ENCODE peak calls at places on chromosome 7, in eight cellular contexts. One of them, this sample, is unnamed.

GRCh38 chr7:134691820-134692705 is 45.4 kb downstream of the BPGM start:
- DNase-seq in transverse colon: no peak
- DNase-seq in OCI-LY7: no peak
- DNase-seq in uterus: peak; percentile 80
- DNase-seq in colonic mucosa: no peak
- DNase-seq in hepatocyte: peak; percentile 42
- DNase-seq in lower lobe of right lung: no peak
- DNase-seq in fibroblast of lung: peak; percentile 91
- DNase-seq in this sample: no peak

GRCh38 chr7:7861211-7861633 is 107.4 kb upstream of the GLCCI1 start:
- DNase-seq in transverse colon: no peak
- DNase-seq in colonic mucosa: no peak
- DNase-seq in hepatocyte: peak; percentile 5
- DNase-seq in OCI-LY7: no peak
- DNase-seq in fibroblast of lung: peak; percentile 87
- DNase-seq in lower lobe of right lung: no peak
- DNase-seq in uterus: no peak
- DNase-seq in this sample: no peak

GRCh38 chr7:3063016-3063753 is 19.5 kb upstream of the CARD11 start:
- DNase-seq in colonic mucosa: no peak
- DNase-seq in hepatocyte: no peak
- DNase-seq in lower lobe of right lung: no peak
- DNase-seq in fibroblast of lung: no peak
- DNase-seq in uterus: no peak
- DNase-seq in transverse colon: peak; percentile 29
- DNase-seq in OCI-LY7: no peak
- DNase-seq in this sample: no peak

GRCh38 chr7:158558816-158559215 is 28.8 kb downstream of the PTPRN2 start:
- DNase-seq in fibroblast of lung: no peak
- DNase-seq in OCI-LY7: no peak
- DNase-seq in uterus: no peak
- DNase-seq in hepatocyte: no peak
- DNase-seq in lower lobe of right lung: no peak
- DNase-seq in transverse colon: no peak
- DNase-seq in colonic mucosa: no peak
- DNase-seq in this sample: no peak

GRCh38 chr7:133601607-133602006 is 348.7 kb downstream of the EXOC4 start:
- DNase-seq in OCI-LY7: no peak
- DNase-seq in uterus: no peak
- DNase-seq in transverse colon: no peak
- DNase-seq in lower lobe of right lung: no peak
- DNase-seq in hepatocyte: no peak
- DNase-seq in colonic mucosa: no peak
- DNase-seq in fibroblast of lung: no peak
- DNase-seq in this sample: no peak

GRCh38 chr7:76202666-76203030 is 952 bp downstream of the SRRM3 start:
- DNase-seq in OCI-LY7: no peak
- DNase-seq in uterus: no peak
- DNase-seq in transverse colon: no peak
- DNase-seq in fibroblast of lung: no peak
- DNase-seq in hepatocyte: no peak
- DNase-seq in lower lobe of right lung: no peak
- DNase-seq in colonic mucosa: no peak
- DNase-seq in this sample: no peak

GRCh38 chr7:75881436-75882095 is 2.7 kb downstream of the RHBDD2 start:
- DNase-seq in uterus: no peak
- DNase-seq in OCI-LY7: no peak
- DNase-seq in transverse colon: no peak
- DNase-seq in lower lobe of right lung: peak; percentile 25
- DNase-seq in fibroblast of lung: no peak
- DNase-seq in colonic mucosa: no peak
- DNase-seq in hepatocyte: no peak
- DNase-seq in this sample: no peak

GRCh38 chr7:128017880-128018845 is 13.1 kb downstream of the LRRC4 start:
- DNase-seq in lower lobe of right lung: peak; percentile 56
- DNase-seq in colonic mucosa: no peak
- DNase-seq in transverse colon: no peak
- DNase-seq in hepatocyte: no peak
- DNase-seq in uterus: no peak
- DNase-seq in OCI-LY7: no peak
- DNase-seq in fibroblast of lung: peak; percentile 77
- DNase-seq in this sample: no peak

GRCh38 chr7:50069613-50070012 is 23.4 kb downstream of the ZPBP start:
- DNase-seq in fibroblast of lung: peak; percentile 24
- DNase-seq in OCI-LY7: no peak
- DNase-seq in colonic mucosa: no peak
- DNase-seq in transverse colon: no peak
- DNase-seq in uterus: no peak
- DNase-seq in lower lobe of right lung: peak; percentile 51
- DNase-seq in hepatocyte: no peak
- DNase-seq in this sample: no peak

GRCh38 chr7:44235582-44236332 is 35.0 kb downstream of the YKT6 start:
- DNase-seq in colonic mucosa: no peak
- DNase-seq in fibroblast of lung: no peak
- DNase-seq in hepatocyte: no peak
- DNase-seq in lower lobe of right lung: no peak
- DNase-seq in OCI-LY7: no peak
- DNase-seq in uterus: no peak
- DNase-seq in transverse colon: no peak
- DNase-seq in this sample: no peak

GRCh38 chr7:99949645-99950228 is 20.3 kb upstream of the GJC3 start:
- DNase-seq in fibroblast of lung: peak; percentile 4
- DNase-seq in OCI-LY7: peak; percentile 23
- DNase-seq in lower lobe of right lung: no peak
- DNase-seq in hepatocyte: no peak
- DNase-seq in transverse colon: no peak
- DNase-seq in uterus: no peak
- DNase-seq in colonic mucosa: no peak
- DNase-seq in this sample: no peak
- TF ChIP-seq CTCF in fibroblast of lung: peak; percentile 37
- TF ChIP-seq CTCF in OCI-LY7: peak; percentile 72
- TF ChIP-seq CTCF in lower lobe of right lung: peak; percentile 26
- TF ChIP-seq CTCF in hepatocyte: peak; percentile 30
- TF ChIP-seq CTCF in transverse colon: no peak
- TF ChIP-seq CTCF in uterus: no peak
- TF ChIP-seq CTCF in colonic mucosa: no peak
- TF ChIP-seq CTCF in this sample: peak; percentile 58

GRCh38 chr7:70506463-70506862 is 625.5 kb upstream of the GALNT17 start:
- DNase-seq in colonic mucosa: no peak
- DNase-seq in lower lobe of right lung: no peak
- DNase-seq in fibroblast of lung: no peak
- DNase-seq in transverse colon: no peak
- DNase-seq in uterus: no peak
- DNase-seq in OCI-LY7: peak; percentile 52
- DNase-seq in hepatocyte: peak; percentile 53
- DNase-seq in this sample: no peak

GRCh38 chr7:70502117-70502516 is 629.8 kb upstream of the GALNT17 start:
- DNase-seq in OCI-LY7: no peak
- DNase-seq in transverse colon: no peak
- DNase-seq in uterus: no peak
- DNase-seq in lower lobe of right lung: no peak
- DNase-seq in colonic mucosa: no peak
- DNase-seq in fibroblast of lung: no peak
- DNase-seq in hepatocyte: no peak
- DNase-seq in this sample: no peak

GRCh38 chr7:70504254-70504653 is 627.7 kb upstream of the GALNT17 start:
- DNase-seq in lower lobe of right lung: no peak
- DNase-seq in fibroblast of lung: no peak
- DNase-seq in transverse colon: no peak
- DNase-seq in colonic mucosa: no peak
- DNase-seq in OCI-LY7: peak; percentile 7
- DNase-seq in hepatocyte: no peak
- DNase-seq in uterus: no peak
- DNase-seq in this sample: no peak

GRCh38 chr7:70505886-70506285 is 626.1 kb upstream of the GALNT17 start:
- DNase-seq in transverse colon: no peak
- DNase-seq in colonic mucosa: no peak
- DNase-seq in hepatocyte: no peak
- DNase-seq in fibroblast of lung: no peak
- DNase-seq in lower lobe of right lung: no peak
- DNase-seq in uterus: no peak
- DNase-seq in OCI-LY7: no peak
- DNase-seq in this sample: no peak

GRCh38 chr7:70505468-70505867 is 626.5 kb upstream of the GALNT17 start:
- DNase-seq in colonic mucosa: no peak
- DNase-seq in uterus: no peak
- DNase-seq in lower lobe of right lung: no peak
- DNase-seq in OCI-LY7: no peak
- DNase-seq in transverse colon: no peak
- DNase-seq in fibroblast of lung: no peak
- DNase-seq in hepatocyte: no peak
- DNase-seq in this sample: no peak
- H3K4me1 ChIP-seq in colonic mucosa: no peaks in the 10 kb centered on the region
- H3K4me1 ChIP-seq in uterus: no peaks in the 10 kb centered on the region
- H3K4me1 ChIP-seq in lower lobe of right lung: no peaks in the 10 kb centered on the region
- H3K4me1 ChIP-seq in OCI-LY7: peaks cover 7% of the 10 kb centered on the region
- H3K4me1 ChIP-seq in transverse colon: no peaks in the 10 kb centered on the region
- H3K4me1 ChIP-seq in fibroblast of lung: no peaks in the 10 kb centered on the region
- H3K4me1 ChIP-seq in hepatocyte: no peaks in the 10 kb centered on the region
- H3K4me1 ChIP-seq in this sample: no peaks in the 10 kb centered on the region

DNA sequence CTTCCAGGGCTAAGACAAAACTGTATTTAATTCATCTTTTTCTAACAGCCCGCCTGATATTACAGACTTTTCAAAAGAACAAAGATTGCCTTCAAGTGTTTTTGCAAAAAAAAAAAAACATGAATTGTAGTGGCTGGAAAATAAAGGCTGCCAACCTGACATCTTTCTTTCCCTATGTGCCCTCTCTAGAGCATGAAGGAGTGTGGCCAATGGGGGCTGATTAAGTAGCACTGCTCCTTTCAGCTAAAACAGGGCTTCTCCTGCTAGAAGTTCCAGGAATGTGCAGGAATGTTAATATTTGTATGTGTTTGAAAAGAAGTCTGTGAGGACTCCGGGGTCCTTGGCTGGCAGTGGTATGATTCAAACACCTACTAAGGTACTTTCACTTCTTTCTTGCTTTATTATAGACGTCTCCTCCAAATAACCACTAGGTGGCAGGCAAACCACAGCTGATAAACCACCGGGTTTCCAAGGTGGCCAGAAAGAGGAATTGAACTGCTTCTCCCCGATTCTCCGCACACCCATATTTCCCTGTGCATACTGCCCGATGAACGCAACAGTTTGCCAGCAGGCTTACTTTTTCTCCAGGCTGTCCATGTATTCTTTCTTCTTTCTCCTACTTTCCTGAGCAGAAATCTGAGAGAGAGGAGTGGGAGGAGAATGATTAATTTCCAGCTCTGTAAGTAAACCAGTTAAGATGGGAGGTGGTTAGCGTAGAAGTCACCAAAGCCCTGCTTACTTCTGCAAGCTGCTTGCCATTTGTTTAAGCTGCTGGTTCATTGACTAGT is 56.8 kb upstream of the DGKI start:
- DNase-seq in OCI-LY7: peak; percentile 83
- DNase-seq in lower lobe of right lung: no peak
- DNase-seq in fibroblast of lung: peak; percentile 65
- DNase-seq in hepatocyte: peak; percentile 84
- DNase-seq in uterus: peak; percentile 69
- DNase-seq in colonic mucosa: peak; percentile 68
- DNase-seq in transverse colon: peak; percentile 62
- DNase-seq in this sample: no peak
- TF ChIP-seq CTCF in OCI-LY7: peak; percentile 90
- TF ChIP-seq CTCF in lower lobe of right lung: peak; percentile 82
- TF ChIP-seq CTCF in fibroblast of lung: peak; percentile 67
- TF ChIP-seq CTCF in hepatocyte: peak; percentile 82
- TF ChIP-seq CTCF in uterus: peak; percentile 85
- TF ChIP-seq CTCF in colonic mucosa: peak; percentile 82
- TF ChIP-seq CTCF in transverse colon: peak; percentile 86
- TF ChIP-seq CTCF in this sample: peak; percentile 87

DNA sequence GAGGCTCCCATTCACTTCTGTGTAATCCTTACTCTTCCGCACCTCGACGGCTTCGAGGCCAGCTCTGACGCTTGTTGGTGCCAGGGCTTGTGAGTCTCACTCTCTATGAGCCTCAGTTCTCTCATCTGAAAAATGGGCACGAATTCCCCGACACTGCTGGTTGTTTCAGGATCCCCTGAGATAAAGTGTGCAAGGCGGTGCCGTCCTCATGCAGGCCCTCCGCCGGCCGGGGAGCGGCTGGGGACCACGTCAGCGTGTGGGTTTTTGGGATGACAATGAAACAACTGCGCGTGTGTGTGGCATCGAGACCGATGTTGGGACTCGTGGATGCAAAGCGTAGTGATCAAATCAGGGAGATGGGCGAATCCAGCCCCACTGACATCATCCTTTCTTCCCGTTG is 75.6 kb downstream of the FOXL3 start:
- DNase-seq in uterus: no peak
- DNase-seq in lower lobe of right lung: peak; percentile 18
- DNase-seq in OCI-LY7: no peak
- DNase-seq in hepatocyte: no peak
- DNase-seq in transverse colon: no peak
- DNase-seq in fibroblast of lung: no peak
- DNase-seq in colonic mucosa: no peak
- DNase-seq in this sample: peak; percentile 5
- H3K4me1 ChIP-seq in uterus: no peaks in the 10 kb centered on the region
- H3K4me1 ChIP-seq in lower lobe of right lung: no peaks in the 10 kb centered on the region
- H3K4me1 ChIP-seq in OCI-LY7: no peaks in the 10 kb centered on the region
- H3K4me1 ChIP-seq in hepatocyte: peaks cover 24% of the 10 kb centered on the region
- H3K4me1 ChIP-seq in transverse colon: peaks cover 28% of the 10 kb centered on the region
- H3K4me1 ChIP-seq in fibroblast of lung: no peaks in the 10 kb centered on the region
- H3K4me1 ChIP-seq in colonic mucosa: peaks cover 10% of the 10 kb centered on the region
- H3K4me1 ChIP-seq in this sample: peaks cover 10% of the 10 kb centered on the region

This sample was measured in left ventricle myocardium inferior.